ENCODE peak calls at places on chromosomes 4 and X, in eight cellular contexts. D is tibial nerve, R is neural crest cell, V is hepatocyte, F is HFFc6, T is cardiac muscle cell, E is endodermal cell, B is cardiac fibroblast. N is an unnamed sample.

GRCh38 chr4:1183985-1184773 is 11.8 kb upstream of the SPON2 start:
- DNase-seq in D (no peak), R (no peak), V (no peak), F (no peak), T (no peak), E (no peak), B (no peak), N (peak; percentile 64)

GRCh38 chr4:115729739-115730266 is 616.4 kb upstream of the NDST4 start:
- DNase-seq in D (no peak), R (no peak), V (no peak), F (no peak), T (no peak), E (no peak), B (no peak), N (no peak)

GRCh38 chrX:52979993-52980392 is 21.7 kb upstream of the FAM156A start:
- DNase-seq in D (no peak), R (no peak), V (no peak), F (no peak), T (no peak), E (no peak), B (no peak), N (no peak)

GRCh38 chr4:67615119-67615518 is 56.6 kb downstream of the STAP1 start:
- DNase-seq in D (no peak), R (no peak), V (no peak), F (no peak), T (no peak), E (no peak), B (no peak), N (no peak)

GRCh38 chr4:25792200-25792791 is 70.5 kb downstream of the SEL1L3 start:
- DNase-seq in D (no peak), R (peak; percentile 20), V (no peak), F (peak; percentile 10), T (peak; percentile 47), E (peak; percentile 87), B (peak; percentile 21), N (no peak)

GRCh38 chr4:143389543-143390195 is 53.0 kb downstream of the GAB1 start:
- DNase-seq in D (no peak), R (no peak), V (no peak), F (peak; percentile 53), T (no peak), E (no peak), B (peak; percentile 70), N (no peak)

GRCh38 chrX:134798472-134798871 is 140.2 kb upstream of the PLAC1 start:
- DNase-seq in D (no peak), R (no peak), V (no peak), F (no peak), T (no peak), E (peak; percentile 46), B (no peak), N (no peak)

GRCh38 chrX:48896611-48897011 is 957 bp downstream of the TIMM17B start:
- DNase-seq in D (no peak), R (no peak), V (no peak), F (no peak), T (no peak), E (peak; percentile 59), B (peak; percentile 25), N (no peak)

GRCh38 chrX:53261573-53261972 is 19.8 kb downstream of the IQSEC2 start:
- DNase-seq in D (no peak), R (no peak), V (no peak), F (no peak), T (no peak), E (no peak), B (no peak), N (no peak)

GRCh38 chrX:43140546-43140945 is 362.6 kb upstream of the PPP1R2C start:
- DNase-seq in D (no peak), R (no peak), V (no peak), F (no peak), T (no peak), E (no peak), B (no peak), N (no peak)

GRCh38 chrX:16487620-16488380 is 162.2 kb upstream of the S100G start:
- DNase-seq in D (no peak), R (no peak), V (no peak), F (peak; percentile 11), T (no peak), E (no peak), B (peak; percentile 69), N (no peak)

GRCh38 chr4:6584865-6585264 is 9.9 kb downstream of the MAN2B2 start:
- DNase-seq in D (no peak), R (no peak), V (no peak), F (no peak), T (no peak), E (no peak), B (no peak), N (no peak)

GRCh38 chrX:107678957-107679740 is 50.8 kb downstream of the PRPS1 start:
- DNase-seq in D (peak; percentile 93), R (no peak), V (peak; percentile 54), F (peak; percentile 11), T (no peak), E (peak; percentile 40), B (peak; percentile 95), N (no peak)

GRCh38 chr4:947491-947971 is 15.3 kb downstream of the TMEM175 start:
- DNase-seq in D (no peak), R (no peak), V (no peak), F (no peak), T (no peak), E (peak; percentile 40), B (no peak), N (no peak)

GRCh38 chrX:104679175-104679574 is 113.2 kb downstream of the IL1RAPL2 start:
- DNase-seq in D (no peak), R (no peak), V (no peak), F (no peak), T (no peak), E (no peak), B (no peak), N (no peak)

GRCh38 chr4:26083987-26084386 is 170.0 kb downstream of the SMIM20 start:
- DNase-seq in D (no peak), R (no peak), V (peak; percentile 71), F (peak; percentile 88), T (peak; percentile 15), E (no peak), B (peak; percentile 86), N (peak; percentile 32)

GRCh38 chrX:19554786-19555185 is 39.5 kb upstream of the MAP3K15 start:
- DNase-seq in D (no peak), R (no peak), V (no peak), F (peak; percentile 61), T (no peak), E (no peak), B (peak; percentile 60), N (no peak)

GRCh38 chr4:687048-687974 is 1.6 kb downstream of the SLC49A3 start:
- DNase-seq in D (peak; percentile 80), R (no peak), V (peak; percentile 92), F (peak; percentile 87), T (no peak), E (peak; percentile 79), B (peak; percentile 95), N (no peak)

GRCh38 chr4:56907009-56907408 is 691 bp upstream of the REST start:
- DNase-seq in D (no peak), R (no peak), V (peak; percentile 19), F (no peak), T (peak; percentile 21), E (peak; percentile 83), B (no peak), N (no peak)

GRCh38 chrX:2962346-2962745 is 33.2 kb upstream of the ARSD start:
- DNase-seq in D (no peak), R (no peak), V (peak; percentile 37), F (no peak), T (no peak), E (peak; percentile 87), B (no peak), N (no peak)

GRCh38 chr4:139453041-139453370 is 915 bp upstream of the RAB33B start:
- DNase-seq in D (peak; percentile 49), R (no peak), V (peak; percentile 86), F (peak; percentile 68), T (no peak), E (no peak), B (no peak), N (peak; percentile 71)
- TF ChIP-seq CTCF in D (peak; percentile 17), R (peak; percentile 61), V (peak; percentile 38), F (peak; percentile 72), T (peak; percentile 33), E (peak; percentile 68), B (peak; percentile 48), N (no peak)

GRCh38 chr4:126592088-126592487 is 1040.7 kb upstream of the INTU start:
- DNase-seq in D (no peak), R (no peak), V (peak; percentile 30), F (no peak), T (peak; percentile 2), E (no peak), B (no peak), N (no peak)
- TF ChIP-seq CTCF in D (no peak), R (peak; percentile 59), V (peak; percentile 41), F (peak; percentile 73), T (peak; percentile 30), E (peak; percentile 75), B (peak; percentile 27), N (no peak)

GRCh38 chrX:32894679-32895078 is 316.7 kb downstream of the DMD start:
- DNase-seq in D (no peak), R (no peak), V (no peak), F (no peak), T (no peak), E (no peak), B (no peak), N (no peak)
- TF ChIP-seq CTCF in D (no peak), R (no peak), V (no peak), F (no peak), T (no peak), E (no peak), B (no peak), N (no peak)

DNA sequence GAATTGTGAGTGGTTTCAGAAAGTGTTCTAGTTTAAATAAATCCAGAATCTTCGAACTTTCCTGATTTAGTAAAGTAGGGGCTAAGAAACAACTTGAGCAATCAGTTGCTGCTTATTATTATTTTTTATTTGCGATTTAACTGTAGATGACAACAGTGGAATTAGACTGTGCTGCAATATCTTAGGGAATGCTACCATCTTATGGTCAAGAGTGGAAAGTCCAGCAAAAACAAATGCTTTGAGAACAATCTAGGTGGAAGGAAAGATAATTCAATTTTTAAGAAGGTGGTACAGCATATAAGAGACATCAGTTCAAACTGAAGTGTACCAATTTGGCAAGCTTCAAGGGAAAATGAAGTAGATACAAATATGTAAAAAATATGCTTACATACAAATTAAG is 73.3 kb downstream of the CYLC1 start:
- DNase-seq in D (no peak), R (no peak), V (no peak), F (no peak), T (peak; percentile 0), E (no peak), B (no peak), N (no peak)
- TF ChIP-seq CTCF in D (no peak), R (peak; percentile 42), V (peak; percentile 30), F (no peak), T (no peak), E (peak; percentile 62), B (no peak), N (no peak)

N was measured in GM13976.